ENCODE peak calls at places on chromosome 18, in five cellular contexts. K is caudate nucleus; T is cardiac fibroblast; S is tibial artery; B is activated CD4-positive, CD25-positive, alpha-beta regulatory T cell. I is an unnamed sample.

GRCh38 chr18:30121397-30121796 is 921.1 kb downstream of the DSC3 start:
- DNase-seq in B (no peak), S (no peak), K (no peak), T (no peak), I (no peak)

GRCh38 chr18:73136134-73136533 is 268.3 kb upstream of the NETO1 start:
- DNase-seq in S (no peak), T (peak), B (no peak), K (no peak), I (no peak)

GRCh38 chr18:63180971-63181376 is 138.6 kb downstream of the BCL2 start:
- DNase-seq in S (no peak), K (no peak), T (no peak), B (no peak), I (no peak)

GRCh38 chr18:59783138-59783537 is 85.9 kb upstream of the CCBE1 start:
- DNase-seq in T (peak), B (no peak), S (no peak), K (no peak), I (no peak)

GRCh38 chr18:24427484-24427883 is 1.0 kb downstream of the IMPACT start:
- DNase-seq in B (no peak), K (no peak), T (peak), S (no peak), I (no peak)

GRCh38 chr18:66548747-66549146 is 55.1 kb downstream of the CDH19 start:
- DNase-seq in T (peak), K (no peak), S (no peak), B (no peak), I (no peak)

GRCh38 chr18:42053188-42053781 is 98.3 kb downstream of the PIK3C3 start:
- DNase-seq in S (peak), T (peak), B (peak), K (peak), I (peak)

GRCh38 chr18:49666045-49666444 is 104.2 kb downstream of the LIPG start:
- DNase-seq in K (no peak), T (peak), B (no peak), S (no peak), I (no peak)

GRCh38 chr18:58402247-58402646 is 226.6 kb downstream of the ALPK2 start:
- DNase-seq in T (peak), B (no peak), S (no peak), K (no peak), I (no peak)

GRCh38 chr18:65439184-65439583 is 311.6 kb upstream of the CDH7 start:
- DNase-seq in S (no peak), K (no peak), T (no peak), B (no peak), I (no peak)

GRCh38 chr18:23146861-23147469 is 11.7 kb downstream of the CABLES1 start:
- DNase-seq in K (no peak), S (no peak), B (no peak), T (no peak), I (no peak)